ENCODE peak calls at places on chromosomes 6 and 20, in five cellular contexts. W is effector memory CD4-positive, alpha-beta T cell; V is nephron progenitor cell; E is CD8-positive, alpha-beta T cell; K is neural crest cell. I is an unnamed sample.

GRCh38 chr6:138218449-138218848 is at the start of gene PBOV1:
- DNase-seq in E (no peak), K (no peak), V (no peak), W (no peak), I (no peak)

GRCh38 chr6:149888659-149889058 is 9.3 kb downstream of the RAET1E start:
- DNase-seq in E (no peak), K (no peak), V (no peak), W (no peak), I (no peak)

GRCh38 chr20:45506398-45506797 is 9.0 kb downstream of the SPINT3 start:
- DNase-seq in E (no peak), K (no peak), W (no peak), V (no peak), I (no peak)

GRCh38 chr20:51930775-51931174 is 128.5 kb upstream of the SALL4 start:
- DNase-seq in W (no peak), V (no peak), K (no peak), E (no peak), I (no peak)

GRCh38 chr6:44630125-44631028 is 242.9 kb downstream of the CDC5L start:
- DNase-seq in K (peak; percentile 42), V (peak; percentile 68), E (no peak), W (no peak), I (peak; percentile 18)

GRCh38 chr20:62151225-62151624 is 7.7 kb downstream of the SS18L1 start:
- DNase-seq in E (no peak), K (no peak), V (no peak), W (no peak), I (no peak)

GRCh38 chr20:16459019-16459700 is 114.1 kb downstream of the KIF16B start:
- DNase-seq in W (no peak), K (no peak), E (no peak), V (no peak), I (no peak)

GRCh38 chr20:49889245-49889942 is 25.9 kb downstream of the SPATA2 start:
- DNase-seq in W (no peak), E (no peak), V (no peak), K (no peak), I (no peak)

GRCh38 chr6:40907198-40907701 is 131.8 kb downstream of the UNC5CL start:
- DNase-seq in V (no peak), E (no peak), W (no peak), K (no peak), I (no peak)

GRCh38 chr6:82775989-82776388 is 289.7 kb downstream of the UBE3D start:
- DNase-seq in V (no peak), E (no peak), W (no peak), K (no peak), I (no peak)

GRCh38 chr20:8447262-8448120 is 315.4 kb downstream of the PLCB1 start:
- DNase-seq in V (no peak), K (no peak), E (no peak), W (no peak), I (no peak)

GRCh38 chr6:69816017-69816416 is 19.2 kb upstream of the LMBRD1 start:
- DNase-seq in V (no peak), E (no peak), W (no peak), K (no peak), I (no peak)

GRCh38 chr20:4484431-4485057 is 237.2 kb upstream of the PRND start:
- DNase-seq in V (no peak), W (no peak), E (no peak), K (no peak), I (no peak)

GRCh38 chr6:144264270-144265060 is 20.7 kb upstream of the UTRN start:
- DNase-seq in V (no peak), K (no peak), E (no peak), W (no peak), I (peak; percentile 18)

GRCh38 chr6:126581316-126581715 is 241.4 kb downstream of the CENPW start:
- DNase-seq in K (no peak), V (no peak), E (no peak), W (no peak), I (no peak)

GRCh38 chr6:53727748-53728147 is 62.2 kb upstream of the KLHL31 start:
- DNase-seq in V (no peak), E (no peak), K (no peak), W (no peak), I (no peak)

GRCh38 chr20:32484221-32485125 is 100.7 kb downstream of the NOL4L start:
- DNase-seq in V (peak; percentile 77), W (peak; percentile 15), K (peak; percentile 72), E (peak; percentile 27), I (peak; percentile 77)

GRCh38 chr6:71043902-71044301 is 87.0 kb upstream of the B3GAT2 start:
- DNase-seq in E (no peak), V (no peak), W (no peak), K (no peak), I (no peak)

GRCh38 chr6:55405474-55406220 is 78.4 kb downstream of the GFRAL start:
- DNase-seq in V (no peak), K (no peak), E (no peak), W (no peak), I (no peak)

GRCh38 chr6:162907876-162908481 is 180.2 kb downstream of the PACRG start:
- DNase-seq in W (no peak), K (no peak), V (no peak), E (no peak), I (no peak)

I was measured in progenitor cell of endocrine pancreas.